ENCODE peak calls at places on chromosomes 7 and 10, in nine cellular contexts. F is stimulated activated naive CD4-positive, alpha-beta T cell; M is stimulated activated CD4-positive, alpha-beta T cell treated with anti-CD3 and anti-CD28 coated beads, Interleukin-1b, Interleukin-23, amount 100 ng/mL, for 1 hour; T is HS-5; O is HEK293T; P is non-pigmented ciliary epithelial cell; V is nucleus accumbens; J is mesenchymal stem cell; N is ascending aorta. A is an unnamed sample.

GRCh38 chr10:124020871-124021823 is 72.3 kb downstream of the CHST15 start:
- DNase-seq in F (no peak), M (no peak), T (no peak), O (no peak), P (no peak), V (no peak), J (no peak), N (no peak), A (no peak)

GRCh38 chr10:75469018-75469616 is 37.7 kb downstream of the LRMDA start:
- DNase-seq in F (no peak), M (no peak), T (peak), O (no peak), P (peak), V (no peak), J (peak), N (peak), A (no peak)

GRCh38 chr7:98051118-98051744 is 55.4 kb upstream of the LMTK2 start:
- DNase-seq in F (no peak), M (peak), T (no peak), O (no peak), P (no peak), V (no peak), J (no peak), N (no peak), A (peak)

GRCh38 chr7:41047192-41047591 is 655.7 kb downstream of the INHBA start:
- DNase-seq in F (no peak), M (no peak), T (no peak), O (no peak), P (no peak), V (no peak), J (peak), N (no peak), A (no peak)

GRCh38 chr10:69863580-69863979 is 61.9 kb downstream of the COL13A1 start:
- DNase-seq in F (no peak), M (no peak), T (no peak), O (no peak), P (no peak), V (no peak), J (peak), N (no peak), A (no peak)

GRCh38 chr7:159140170-159140910 is 4.3 kb downstream of the VIPR2 start:
- DNase-seq in F (no peak), M (no peak), T (no peak), O (no peak), P (no peak), V (no peak), J (no peak), N (no peak), A (no peak)

GRCh38 chr10:98664329-98665042 is 217.8 kb upstream of the HPS1 start:
- DNase-seq in F (no peak), M (no peak), T (no peak), O (peak), P (no peak), V (no peak), J (no peak), N (no peak), A (no peak)

GRCh38 chr7:95303501-95303900 is 20.8 kb downstream of the PON1 start:
- DNase-seq in F (no peak), M (no peak), T (no peak), O (no peak), P (no peak), V (no peak), J (no peak), N (no peak), A (no peak)

GRCh38 chr7:81926154-81926553 is 156.3 kb upstream of the HGF start:
- DNase-seq in F (no peak), M (no peak), T (peak), O (no peak), P (no peak), V (no peak), J (no peak), N (no peak), A (no peak)

GRCh38 chr10:103458720-103459119 is at the start of gene CALHM1:
- DNase-seq in F (no peak), M (no peak), T (no peak), O (no peak), P (no peak), V (no peak), J (no peak), N (no peak), A (no peak)

GRCh38 chr7:108014200-108014599 is 11.2 kb upstream of the LAMB1 start:
- DNase-seq in F (no peak), M (no peak), T (no peak), O (no peak), P (no peak), V (no peak), J (no peak), N (no peak), A (no peak)

GRCh38 chr7:2734761-2735571 is 47.0 kb downstream of the AMZ1 start:
- DNase-seq in F (no peak), M (no peak), T (no peak), O (no peak), P (no peak), V (no peak), J (peak), N (peak), A (peak)

GRCh38 chr10:16894834-16895233 is 77.6 kb upstream of the RSU1 start:
- DNase-seq in F (no peak), M (no peak), T (no peak), O (no peak), P (no peak), V (no peak), J (peak), N (no peak), A (no peak)

GRCh38 chr7:96121752-96122151 is 200.1 kb downstream of the SLC25A13 start:
- DNase-seq in F (no peak), M (no peak), T (no peak), O (no peak), P (no peak), V (no peak), J (no peak), N (no peak), A (no peak)

GRCh38 chr7:30466266-30466665 is 12.3 kb downstream of the NOD1 start:
- DNase-seq in F (no peak), M (no peak), T (no peak), O (no peak), P (no peak), V (no peak), J (no peak), N (peak), A (no peak)

GRCh38 chr7:30148951-30149459 is 14.2 kb downstream of the MTURN start:
- DNase-seq in F (peak), M (no peak), T (no peak), O (no peak), P (no peak), V (no peak), J (no peak), N (no peak), A (peak)

GRCh38 chr7:38070718-38071117 is 107.3 kb upstream of the STARD3NL start:
- DNase-seq in F (no peak), M (no peak), T (no peak), O (peak), P (no peak), V (no peak), J (peak), N (no peak), A (no peak)

GRCh38 chr10:123842692-123843385 is 48.8 kb downstream of the CPXM2 start:
- DNase-seq in F (no peak), M (no peak), T (no peak), O (no peak), P (no peak), V (no peak), J (no peak), N (peak), A (no peak)

GRCh38 chr7:44149571-44150465 is 8.7 kb upstream of the MYL7 start:
- DNase-seq in F (no peak), M (no peak), T (no peak), O (no peak), P (no peak), V (no peak), J (no peak), N (no peak), A (no peak)

GRCh38 chr7:152709307-152710133 is 33.6 kb upstream of the XRCC2 start:
- DNase-seq in F (no peak), M (no peak), T (no peak), O (no peak), P (no peak), V (no peak), J (peak), N (no peak), A (peak)

GRCh38 chr10:100978121-100978895 is 9.0 kb downstream of the MRPL43 start:
- DNase-seq in F (no peak), M (no peak), T (no peak), O (no peak), P (no peak), V (no peak), J (no peak), N (peak), A (no peak)

GRCh38 chr7:30175171-30175570 is 40.4 kb downstream of the MTURN start:
- DNase-seq in F (no peak), M (no peak), T (no peak), O (no peak), P (no peak), V (no peak), J (no peak), N (no peak), A (no peak)

GRCh38 chr10:78844956-78845355 is 223.8 kb upstream of the ZMIZ1 start:
- DNase-seq in F (no peak), M (no peak), T (no peak), O (peak), P (no peak), V (no peak), J (no peak), N (no peak), A (peak)

GRCh38 chr10:43263551-43264323 is 3.1 kb downstream of the RASGEF1A start:
- DNase-seq in F (no peak), M (no peak), T (no peak), O (peak), P (no peak), V (no peak), J (no peak), N (no peak), A (no peak)

GRCh38 chr7:127943541-127944521 is 87.4 kb downstream of the LRRC4 start:
- DNase-seq in F (no peak), M (no peak), T (no peak), O (no peak), P (peak), V (peak), J (no peak), N (no peak), A (peak)

GRCh38 chr10:127354255-127354654 is 157.9 kb upstream of the INSYN2A start:
- DNase-seq in F (no peak), M (no peak), T (no peak), O (no peak), P (no peak), V (no peak), J (no peak), N (peak), A (no peak)

GRCh38 chr7:154640917-154641316 is 362.0 kb downstream of the PAXIP1 start:
- DNase-seq in F (no peak), M (no peak), T (no peak), O (no peak), P (no peak), V (no peak), J (no peak), N (no peak), A (no peak)

GRCh38 chr7:6934981-6935380 is 108.9 kb upstream of the CCZ1B start:
- DNase-seq in F (no peak), M (no peak), T (no peak), O (no peak), P (no peak), V (no peak), J (no peak), N (no peak), A (no peak)

GRCh38 chr10:90352288-90352687 is 505.6 kb downstream of the HTR7 start:
- DNase-seq in F (no peak), M (no peak), T (no peak), O (no peak), P (peak), V (no peak), J (no peak), N (no peak), A (no peak)

GRCh38 chr7:30906520-30907240 is 5.0 kb upstream of the AQP1 start:
- DNase-seq in F (no peak), M (no peak), T (no peak), O (no peak), P (no peak), V (no peak), J (no peak), N (no peak), A (no peak)

GRCh38 chr7:3037259-3037658 is 6.4 kb downstream of the CARD11 start:
- DNase-seq in F (no peak), M (no peak), T (no peak), O (no peak), P (no peak), V (no peak), J (no peak), N (no peak), A (no peak)

GRCh38 chr10:102112210-102112817 is 7.9 kb downstream of the LDB1 start:
- DNase-seq in F (no peak), M (no peak), T (no peak), O (no peak), P (no peak), V (no peak), J (no peak), N (no peak), A (no peak)

GRCh38 chr10:77605466-77605865 is 32.1 kb downstream of the KCNMA1 start:
- DNase-seq in F (no peak), M (no peak), T (no peak), O (no peak), P (no peak), V (no peak), J (peak), N (no peak), A (no peak)